ENCODE peak calls at places on chromosomes 2 and 18, in nine cellular contexts. L is breast epithelium, I is body of pancreas, E is adrenal gland, K is suprapubic skin, S is HepG2, B is IMR-90, X is right lobe of liver, Y is stomach. O is an unnamed sample. For H3K4me1, the result is how much of the 10 kb centered on the place peaks cover.

GRCh38 chr2:74751981-74752808 is 81.7 kb upstream of the HK2 start:
- DNase-seq in L (no peak), Y (no peak), K (no peak), E (no peak), B (no peak), X (no peak), I (no peak), S (peak), O (no peak)

GRCh38 chr2:74538881-74539339 is 9.2 kb downstream of the HTRA2 start:
- DNase-seq in K (no peak), Y (no peak), S (no peak), L (no peak), I (no peak), X (no peak), E (no peak), B (no peak), O (no peak)

GRCh38 chr2:5690718-5691658 is 1.2 kb upstream of the SOX11 start:
- DNase-seq in K (no peak), Y (no peak), L (no peak), I (no peak), B (peak), E (no peak), S (no peak), X (no peak), O (no peak)

GRCh38 chr18:80177128-80177527 is 68.1 kb downstream of the ADNP2 start:
- DNase-seq in S (no peak), Y (no peak), L (no peak), I (no peak), B (no peak), E (no peak), K (no peak), X (no peak), O (no peak)

GRCh38 chr2:224268441-224268840 is 133.5 kb downstream of the FAM124B start:
- DNase-seq in E (no peak), K (no peak), I (no peak), B (peak), L (no peak), S (peak), Y (no peak), X (no peak), O (no peak)

GRCh38 chr2:111704246-111704645 is 179.7 kb downstream of the ANAPC1 start:
- DNase-seq in K (peak), I (no peak), B (peak), E (peak), Y (no peak), S (peak), X (no peak), L (no peak), O (no peak)

GRCh38 chr18:56245856-56246575 is 392.4 kb downstream of the TXNL1 start:
- DNase-seq in Y (no peak), K (no peak), B (peak), X (no peak), S (no peak), L (no peak), I (no peak), E (no peak), O (peak)

GRCh38 chr2:242010567-242011513 is 141.3 kb downstream of the RTP5 start:
- DNase-seq in Y (no peak), B (peak), S (no peak), K (peak), L (no peak), E (no peak), X (no peak), I (no peak), O (no peak)

GRCh38 chr2:223050900-223051299 is 1.1 kb upstream of the KCNE4 start:
- DNase-seq in L (no peak), S (no peak), I (no peak), E (no peak), B (peak), K (no peak), Y (no peak), X (no peak), O (no peak)

GRCh38 chr2:236193026-236193425 is 24.8 kb upstream of the GBX2 start:
- DNase-seq in I (no peak), B (no peak), Y (no peak), E (no peak), S (no peak), K (peak), L (no peak), X (no peak), O (no peak)

GRCh38 chr2:193315428-193316091 is 1120.8 kb upstream of the TMEFF2 start:
- DNase-seq in E (no peak), X (no peak), S (no peak), Y (no peak), K (no peak), L (no peak), B (no peak), I (no peak), O (no peak)

GRCh38 chr18:69484699-69485396 is 84.2 kb downstream of the DOK6 start:
- DNase-seq in X (no peak), E (no peak), S (peak), L (no peak), I (no peak), K (no peak), B (peak), Y (no peak), O (no peak)

DNA sequence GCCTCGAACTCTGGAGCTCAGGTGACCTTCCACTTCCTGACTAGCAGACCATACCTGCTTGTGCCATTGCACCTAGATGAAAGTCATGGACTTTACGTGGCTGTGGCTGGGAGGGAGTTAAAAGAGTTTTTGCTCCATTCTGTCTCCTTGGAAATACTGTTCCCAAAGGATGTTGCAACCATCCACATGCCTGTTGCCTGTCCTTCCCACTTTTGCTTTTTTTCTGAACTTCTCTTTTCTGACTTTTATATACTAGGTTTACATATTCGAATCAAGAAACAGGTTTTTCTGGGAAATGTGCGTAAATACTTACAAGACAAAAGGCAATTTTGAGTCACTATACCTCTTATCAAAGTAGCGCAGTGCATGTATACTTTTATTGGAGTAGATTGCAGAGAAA is 244.8 kb downstream of the PRKCE start:
- DNase-seq in K (no peak), I (no peak), X (no peak), Y (no peak), S (no peak), L (no peak), E (no peak), B (no peak), O (no peak)
- H3K4me1 ChIP-seq in K (half or more), I (under half), X (under half), Y (under half), S (under half), L (under half), E (under half), B (under half), O (under half)

GRCh38 chr2:15561574-15562344 is 625 bp upstream of the NBAS start:
- DNase-seq in X (no peak), K (no peak), E (peak), S (peak), B (peak), Y (no peak), L (no peak), I (peak), O (peak)
- TF ChIP-seq POLR2A in X (no peak), K (no peak), E (no peak), S (no peak), B (no peak), Y (no peak), L (no peak), I (no peak), O (no peak)

GRCh38 chr2:88087763-88088162 is 20.1 kb downstream of the SMYD1 start:
- DNase-seq in L (no peak), S (no peak), B (no peak), I (no peak), E (no peak), X (no peak), K (no peak), Y (no peak), O (no peak)

GRCh38 chr2:88087073-88087472 is 19.4 kb downstream of the SMYD1 start:
- DNase-seq in Y (no peak), I (no peak), X (no peak), K (no peak), S (no peak), B (no peak), L (no peak), E (no peak), O (no peak)

GRCh38 chr2:88086401-88086800 is 18.8 kb downstream of the SMYD1 start:
- DNase-seq in E (no peak), B (no peak), S (no peak), K (no peak), L (no peak), Y (no peak), X (no peak), I (no peak), O (no peak)

GRCh38 chr2:88085099-88085498 is 17.5 kb downstream of the SMYD1 start:
- DNase-seq in K (no peak), S (no peak), Y (no peak), I (no peak), E (no peak), X (no peak), B (no peak), L (no peak), O (no peak)

GRCh38 chr2:88085602-88086001 is 18.0 kb downstream of the SMYD1 start:
- DNase-seq in K (no peak), B (no peak), I (no peak), X (no peak), S (no peak), E (no peak), L (no peak), Y (no peak), O (no peak)
- H3K4me1 ChIP-seq in K (under half), B (under half), I (under half), X (under half), S (under half), E (under half), L (under half), Y (under half), O (under half)

DNA sequence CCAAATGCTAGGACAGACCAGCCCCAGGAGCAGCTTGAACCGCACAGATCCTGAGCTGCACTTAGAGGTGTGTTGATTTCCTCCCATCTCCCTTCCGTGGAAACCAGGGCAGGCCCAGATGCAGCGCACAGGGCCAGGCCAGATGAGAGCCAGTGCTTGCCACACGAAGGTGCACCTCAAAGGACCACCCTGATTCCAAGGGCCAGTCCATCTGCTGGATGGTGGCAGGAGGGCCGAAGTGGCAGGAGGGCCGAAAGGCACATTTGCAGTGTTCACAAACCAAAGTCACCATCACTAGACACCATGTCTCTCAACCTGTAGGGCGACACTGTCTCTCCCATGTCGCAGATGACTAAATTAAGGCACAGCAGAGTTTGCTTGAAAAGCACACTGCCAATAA is 370.7 kb upstream of the MYT1L start:
- DNase-seq in I (no peak), Y (no peak), E (no peak), S (no peak), K (no peak), L (no peak), X (no peak), B (no peak), O (no peak)
- TF ChIP-seq POLR2A in I (no peak), Y (no peak), E (no peak), S (no peak), K (no peak), L (no peak), X (no peak), B (no peak), O (no peak)

GRCh38 chr2:152583512-152584188 is 133.6 kb downstream of the PRPF40A start:
- DNase-seq in I (no peak), Y (no peak), B (no peak), E (no peak), L (no peak), K (no peak), S (no peak), X (no peak), O (no peak)
- H3K4me1 ChIP-seq in I (under half), Y (under half), B (under half), E (under half), L (under half), K (under half), S (under half), X (under half), O (under half)

DNA sequence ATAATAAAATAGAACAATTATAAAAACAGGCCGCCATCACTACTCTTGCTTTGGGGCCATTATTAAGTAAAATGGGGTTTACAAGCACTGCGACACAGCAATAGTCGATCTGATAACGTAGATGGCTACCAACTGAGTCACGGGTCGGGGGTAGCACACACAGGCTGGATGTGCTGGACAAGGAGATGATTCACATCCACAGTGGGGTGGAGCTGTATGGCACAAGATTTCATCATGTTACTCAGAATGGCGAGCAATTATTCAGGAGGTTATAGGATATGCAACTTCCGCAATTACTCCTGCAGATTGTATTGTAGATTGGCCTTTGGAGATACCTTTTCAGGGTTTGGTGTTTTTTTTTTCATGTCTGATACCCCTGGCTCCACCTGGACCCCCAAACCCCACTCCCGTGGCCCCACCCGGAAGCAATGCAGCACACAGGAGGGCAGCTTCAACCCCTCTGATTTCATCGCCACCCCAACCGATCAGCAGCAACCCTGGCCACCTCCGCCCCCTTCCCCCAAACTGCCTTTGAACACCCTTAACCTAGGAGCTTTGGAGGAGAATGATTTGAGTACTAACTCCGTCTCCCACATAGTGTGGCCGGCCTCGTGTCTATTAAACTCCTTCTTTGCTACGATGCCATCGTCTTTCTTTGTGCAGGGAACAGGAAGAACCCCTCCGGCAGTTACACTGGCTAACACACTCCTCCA is 21.4 kb upstream of the MLPH start:
- DNase-seq in K (no peak), Y (no peak), I (no peak), L (no peak), S (no peak), X (no peak), B (peak), E (no peak), O (no peak)
- TF ChIP-seq POLR2A in K (no peak), Y (no peak), I (no peak), L (no peak), S (no peak), X (no peak), B (no peak), E (no peak), O (no peak)

DNA sequence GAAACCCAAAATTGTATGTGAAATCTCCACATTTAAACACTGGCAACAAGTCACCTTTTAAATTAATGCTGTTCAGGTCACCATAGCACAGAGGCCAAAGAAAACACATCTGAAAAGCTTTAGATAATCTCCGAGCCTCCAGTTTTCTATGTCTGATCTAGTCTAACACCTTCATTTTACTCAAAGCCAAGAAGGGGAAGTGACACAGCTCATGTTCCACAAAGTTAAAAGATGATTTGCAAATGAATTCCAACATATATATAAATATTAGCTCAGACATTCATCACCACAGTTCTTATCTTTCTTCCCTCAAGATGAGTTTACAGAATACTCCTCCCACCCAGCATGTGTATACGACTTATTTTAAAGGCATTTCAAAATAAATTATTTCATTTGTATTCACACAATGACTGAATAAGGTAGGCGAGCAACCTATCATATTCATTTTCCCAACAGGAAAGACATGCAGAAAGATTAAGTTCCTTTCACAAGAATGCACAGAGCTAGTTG is 82.4 kb downstream of the AAK1 start:
- DNase-seq in E (no peak), X (no peak), K (no peak), L (no peak), I (no peak), S (no peak), Y (no peak), B (peak), O (no peak)
- H3K4me1 ChIP-seq in E (under half), X (under half), K (under half), L (under half), I (under half), S (under half), Y (under half), B (under half), O (under half)